ENCODE peak calls at places on chromosome 11, in six cellular contexts. One of them, this sample, is unnamed.

GRCh38 chr11:16785520-16786128 is 47.2 kb downstream of the C11orf58 start:
- DNase-seq in GM13976: peak; percentile 84
- DNase-seq in effector CD4-positive, alpha-beta T cell: peak; percentile 36
- DNase-seq in PC-9: peak; percentile 49
- DNase-seq in NCI-H1930: peak; percentile 12
- DNase-seq in stimulated activated CD4-positive, alpha-beta T cell treated with anti-CD3 and anti-CD28 coated beads, Interleukin-2, amount 100 ng/mL, for 48 hours: peak; percentile 58
- DNase-seq in this sample: peak; percentile 55

GRCh38 chr11:74520316-74520715 is 26.8 kb upstream of the LIPT2 start:
- DNase-seq in NCI-H1930: no peak
- DNase-seq in PC-9: no peak
- DNase-seq in effector CD4-positive, alpha-beta T cell: no peak
- DNase-seq in stimulated activated CD4-positive, alpha-beta T cell treated with anti-CD3 and anti-CD28 coated beads, Interleukin-2, amount 100 ng/mL, for 48 hours: no peak
- DNase-seq in GM13976: no peak
- DNase-seq in this sample: no peak

GRCh38 chr11:61893981-61894380 is 2.6 kb upstream of the FADS3 start:
- DNase-seq in GM13976: no peak
- DNase-seq in NCI-H1930: no peak
- DNase-seq in stimulated activated CD4-positive, alpha-beta T cell treated with anti-CD3 and anti-CD28 coated beads, Interleukin-2, amount 100 ng/mL, for 48 hours: no peak
- DNase-seq in effector CD4-positive, alpha-beta T cell: no peak
- DNase-seq in PC-9: no peak
- DNase-seq in this sample: no peak

GRCh38 chr11:104665631-104666030 is 232.6 kb downstream of the CASP12 start:
- DNase-seq in NCI-H1930: no peak
- DNase-seq in PC-9: no peak
- DNase-seq in GM13976: no peak
- DNase-seq in stimulated activated CD4-positive, alpha-beta T cell treated with anti-CD3 and anti-CD28 coated beads, Interleukin-2, amount 100 ng/mL, for 48 hours: no peak
- DNase-seq in effector CD4-positive, alpha-beta T cell: no peak
- DNase-seq in this sample: no peak

GRCh38 chr11:116986521-116987105 is 111.6 kb downstream of the SIK3 start:
- DNase-seq in stimulated activated CD4-positive, alpha-beta T cell treated with anti-CD3 and anti-CD28 coated beads, Interleukin-2, amount 100 ng/mL, for 48 hours: no peak
- DNase-seq in effector CD4-positive, alpha-beta T cell: no peak
- DNase-seq in PC-9: peak; percentile 98
- DNase-seq in GM13976: no peak
- DNase-seq in NCI-H1930: no peak
- DNase-seq in this sample: no peak

GRCh38 chr11:107695446-107695845 is 16.4 kb downstream of the SLN start:
- DNase-seq in PC-9: no peak
- DNase-seq in stimulated activated CD4-positive, alpha-beta T cell treated with anti-CD3 and anti-CD28 coated beads, Interleukin-2, amount 100 ng/mL, for 48 hours: no peak
- DNase-seq in NCI-H1930: no peak
- DNase-seq in GM13976: no peak
- DNase-seq in effector CD4-positive, alpha-beta T cell: no peak
- DNase-seq in this sample: no peak

GRCh38 chr11:103035656-103036434 is 56.1 kb downstream of the DCUN1D5 start:
- DNase-seq in GM13976: peak; percentile 59
- DNase-seq in PC-9: peak; percentile 78
- DNase-seq in NCI-H1930: peak; percentile 22
- DNase-seq in effector CD4-positive, alpha-beta T cell: peak; percentile 30
- DNase-seq in stimulated activated CD4-positive, alpha-beta T cell treated with anti-CD3 and anti-CD28 coated beads, Interleukin-2, amount 100 ng/mL, for 48 hours: peak; percentile 44
- DNase-seq in this sample: peak; percentile 52

GRCh38 chr11:77821349-77821851 is 456 bp downstream of the AAMDC start:
- DNase-seq in GM13976: peak; percentile 42
- DNase-seq in NCI-H1930: no peak
- DNase-seq in PC-9: no peak
- DNase-seq in stimulated activated CD4-positive, alpha-beta T cell treated with anti-CD3 and anti-CD28 coated beads, Interleukin-2, amount 100 ng/mL, for 48 hours: peak; percentile 7
- DNase-seq in effector CD4-positive, alpha-beta T cell: peak; percentile 3
- DNase-seq in this sample: no peak

GRCh38 chr11:64409707-64410395 is 50.9 kb downstream of the RPS6KA4 start:
- DNase-seq in GM13976: no peak
- DNase-seq in stimulated activated CD4-positive, alpha-beta T cell treated with anti-CD3 and anti-CD28 coated beads, Interleukin-2, amount 100 ng/mL, for 48 hours: no peak
- DNase-seq in NCI-H1930: no peak
- DNase-seq in PC-9: no peak
- DNase-seq in effector CD4-positive, alpha-beta T cell: no peak
- DNase-seq in this sample: no peak

GRCh38 chr11:133526790-133527189 is 5.5 kb downstream of the OPCML start:
- DNase-seq in stimulated activated CD4-positive, alpha-beta T cell treated with anti-CD3 and anti-CD28 coated beads, Interleukin-2, amount 100 ng/mL, for 48 hours: no peak
- DNase-seq in PC-9: no peak
- DNase-seq in effector CD4-positive, alpha-beta T cell: no peak
- DNase-seq in NCI-H1930: no peak
- DNase-seq in GM13976: no peak
- DNase-seq in this sample: no peak

GRCh38 chr11:12121504-12121903 is 11.1 kb downstream of the MICAL2 start:
- DNase-seq in PC-9: no peak
- DNase-seq in NCI-H1930: no peak
- DNase-seq in effector CD4-positive, alpha-beta T cell: no peak
- DNase-seq in stimulated activated CD4-positive, alpha-beta T cell treated with anti-CD3 and anti-CD28 coated beads, Interleukin-2, amount 100 ng/mL, for 48 hours: no peak
- DNase-seq in GM13976: no peak
- DNase-seq in this sample: no peak

GRCh38 chr11:75148436-75148983 is 2.4 kb upstream of the SLCO2B1 start:
- DNase-seq in effector CD4-positive, alpha-beta T cell: no peak
- DNase-seq in PC-9: no peak
- DNase-seq in GM13976: no peak
- DNase-seq in NCI-H1930: no peak
- DNase-seq in stimulated activated CD4-positive, alpha-beta T cell treated with anti-CD3 and anti-CD28 coated beads, Interleukin-2, amount 100 ng/mL, for 48 hours: no peak
- DNase-seq in this sample: no peak

GRCh38 chr11:36352919-36353318 is 56.8 kb downstream of the PRR5L start:
- DNase-seq in PC-9: no peak
- DNase-seq in stimulated activated CD4-positive, alpha-beta T cell treated with anti-CD3 and anti-CD28 coated beads, Interleukin-2, amount 100 ng/mL, for 48 hours: no peak
- DNase-seq in NCI-H1930: no peak
- DNase-seq in GM13976: no peak
- DNase-seq in effector CD4-positive, alpha-beta T cell: peak; percentile 60
- DNase-seq in this sample: no peak

GRCh38 chr11:134267466-134267865 is 8.7 kb upstream of the GLB1L3 start:
- DNase-seq in stimulated activated CD4-positive, alpha-beta T cell treated with anti-CD3 and anti-CD28 coated beads, Interleukin-2, amount 100 ng/mL, for 48 hours: no peak
- DNase-seq in GM13976: no peak
- DNase-seq in effector CD4-positive, alpha-beta T cell: no peak
- DNase-seq in PC-9: no peak
- DNase-seq in NCI-H1930: no peak
- DNase-seq in this sample: no peak

GRCh38 chr11:46348986-46349401 is 1.7 kb downstream of the DGKZ start:
- DNase-seq in stimulated activated CD4-positive, alpha-beta T cell treated with anti-CD3 and anti-CD28 coated beads, Interleukin-2, amount 100 ng/mL, for 48 hours: no peak
- DNase-seq in effector CD4-positive, alpha-beta T cell: peak; percentile 36
- DNase-seq in NCI-H1930: no peak
- DNase-seq in PC-9: no peak
- DNase-seq in GM13976: no peak
- DNase-seq in this sample: no peak

GRCh38 chr11:113168804-113169342 is 145.5 kb upstream of the TTC12 start:
- DNase-seq in effector CD4-positive, alpha-beta T cell: no peak
- DNase-seq in stimulated activated CD4-positive, alpha-beta T cell treated with anti-CD3 and anti-CD28 coated beads, Interleukin-2, amount 100 ng/mL, for 48 hours: no peak
- DNase-seq in NCI-H1930: peak; percentile 67
- DNase-seq in PC-9: no peak
- DNase-seq in GM13976: no peak
- DNase-seq in this sample: no peak

GRCh38 chr11:58770627-58771457 is 39.1 kb upstream of the GLYAT start:
- DNase-seq in PC-9: peak; percentile 89
- DNase-seq in GM13976: no peak
- DNase-seq in NCI-H1930: no peak
- DNase-seq in stimulated activated CD4-positive, alpha-beta T cell treated with anti-CD3 and anti-CD28 coated beads, Interleukin-2, amount 100 ng/mL, for 48 hours: peak; percentile 5
- DNase-seq in effector CD4-positive, alpha-beta T cell: no peak
- DNase-seq in this sample: no peak

GRCh38 chr11:93494341-93494740 is 48.9 kb downstream of the SMCO4 start:
- DNase-seq in NCI-H1930: no peak
- DNase-seq in GM13976: no peak
- DNase-seq in effector CD4-positive, alpha-beta T cell: no peak
- DNase-seq in stimulated activated CD4-positive, alpha-beta T cell treated with anti-CD3 and anti-CD28 coated beads, Interleukin-2, amount 100 ng/mL, for 48 hours: no peak
- DNase-seq in PC-9: no peak
- DNase-seq in this sample: no peak

GRCh38 chr11:73314121-73314948 is 6.3 kb downstream of the ARHGEF17 start:
- DNase-seq in effector CD4-positive, alpha-beta T cell: no peak
- DNase-seq in PC-9: no peak
- DNase-seq in NCI-H1930: no peak
- DNase-seq in stimulated activated CD4-positive, alpha-beta T cell treated with anti-CD3 and anti-CD28 coated beads, Interleukin-2, amount 100 ng/mL, for 48 hours: no peak
- DNase-seq in GM13976: peak; percentile 71
- DNase-seq in this sample: no peak

GRCh38 chr11:12280838-12281565 is 96.4 kb upstream of the PARVA start:
- DNase-seq in effector CD4-positive, alpha-beta T cell: no peak
- DNase-seq in GM13976: peak; percentile 20
- DNase-seq in NCI-H1930: no peak
- DNase-seq in PC-9: no peak
- DNase-seq in stimulated activated CD4-positive, alpha-beta T cell treated with anti-CD3 and anti-CD28 coated beads, Interleukin-2, amount 100 ng/mL, for 48 hours: no peak
- DNase-seq in this sample: no peak

GRCh38 chr11:99509863-99510262 is 489.1 kb downstream of the CNTN5 start:
- DNase-seq in effector CD4-positive, alpha-beta T cell: no peak
- DNase-seq in PC-9: no peak
- DNase-seq in NCI-H1930: no peak
- DNase-seq in stimulated activated CD4-positive, alpha-beta T cell treated with anti-CD3 and anti-CD28 coated beads, Interleukin-2, amount 100 ng/mL, for 48 hours: no peak
- DNase-seq in GM13976: no peak
- DNase-seq in this sample: no peak

GRCh38 chr11:132874638-132875037 is 657.7 kb downstream of the OPCML start:
- DNase-seq in NCI-H1930: no peak
- DNase-seq in PC-9: no peak
- DNase-seq in GM13976: no peak
- DNase-seq in stimulated activated CD4-positive, alpha-beta T cell treated with anti-CD3 and anti-CD28 coated beads, Interleukin-2, amount 100 ng/mL, for 48 hours: no peak
- DNase-seq in effector CD4-positive, alpha-beta T cell: no peak
- DNase-seq in this sample: no peak

GRCh38 chr11:103862827-103863213 is 173.6 kb upstream of the DDI1 start:
- DNase-seq in stimulated activated CD4-positive, alpha-beta T cell treated with anti-CD3 and anti-CD28 coated beads, Interleukin-2, amount 100 ng/mL, for 48 hours: no peak
- DNase-seq in GM13976: no peak
- DNase-seq in effector CD4-positive, alpha-beta T cell: no peak
- DNase-seq in NCI-H1930: no peak
- DNase-seq in PC-9: no peak
- DNase-seq in this sample: peak; percentile 7

GRCh38 chr11:115391598-115391997 is 112.6 kb downstream of the CADM1 start:
- DNase-seq in stimulated activated CD4-positive, alpha-beta T cell treated with anti-CD3 and anti-CD28 coated beads, Interleukin-2, amount 100 ng/mL, for 48 hours: no peak
- DNase-seq in NCI-H1930: no peak
- DNase-seq in GM13976: no peak
- DNase-seq in PC-9: no peak
- DNase-seq in effector CD4-positive, alpha-beta T cell: no peak
- DNase-seq in this sample: no peak

GRCh38 chr11:3617990-3618389 is 23.8 kb downstream of the ART5 start:
- DNase-seq in NCI-H1930: no peak
- DNase-seq in stimulated activated CD4-positive, alpha-beta T cell treated with anti-CD3 and anti-CD28 coated beads, Interleukin-2, amount 100 ng/mL, for 48 hours: no peak
- DNase-seq in effector CD4-positive, alpha-beta T cell: no peak
- DNase-seq in GM13976: no peak
- DNase-seq in PC-9: no peak
- DNase-seq in this sample: no peak

GRCh38 chr11:6606471-6607189 is 3.1 kb downstream of the ILK start:
- DNase-seq in NCI-H1930: no peak
- DNase-seq in effector CD4-positive, alpha-beta T cell: peak; percentile 26
- DNase-seq in GM13976: peak; percentile 84
- DNase-seq in PC-9: peak; percentile 69
- DNase-seq in stimulated activated CD4-positive, alpha-beta T cell treated with anti-CD3 and anti-CD28 coated beads, Interleukin-2, amount 100 ng/mL, for 48 hours: peak; percentile 55
- DNase-seq in this sample: peak; percentile 87

GRCh38 chr11:105838668-105839403 is 183.2 kb downstream of the MSANTD4 start:
- DNase-seq in effector CD4-positive, alpha-beta T cell: no peak
- DNase-seq in GM13976: no peak
- DNase-seq in NCI-H1930: no peak
- DNase-seq in stimulated activated CD4-positive, alpha-beta T cell treated with anti-CD3 and anti-CD28 coated beads, Interleukin-2, amount 100 ng/mL, for 48 hours: no peak
- DNase-seq in PC-9: peak; percentile 72
- DNase-seq in this sample: no peak

GRCh38 chr11:17739945-17740338 is 5.4 kb downstream of the KCNC1 start:
- DNase-seq in stimulated activated CD4-positive, alpha-beta T cell treated with anti-CD3 and anti-CD28 coated beads, Interleukin-2, amount 100 ng/mL, for 48 hours: no peak
- DNase-seq in GM13976: no peak
- DNase-seq in PC-9: no peak
- DNase-seq in NCI-H1930: no peak
- DNase-seq in effector CD4-positive, alpha-beta T cell: no peak
- DNase-seq in this sample: no peak

GRCh38 chr11:128251140-128251539 is 336.2 kb downstream of the ETS1 start:
- DNase-seq in stimulated activated CD4-positive, alpha-beta T cell treated with anti-CD3 and anti-CD28 coated beads, Interleukin-2, amount 100 ng/mL, for 48 hours: no peak
- DNase-seq in effector CD4-positive, alpha-beta T cell: no peak
- DNase-seq in GM13976: no peak
- DNase-seq in PC-9: no peak
- DNase-seq in NCI-H1930: no peak
- DNase-seq in this sample: no peak

GRCh38 chr11:106765849-106766248 is 252.4 kb downstream of the GUCY1A2 start:
- DNase-seq in effector CD4-positive, alpha-beta T cell: no peak
- DNase-seq in NCI-H1930: no peak
- DNase-seq in GM13976: no peak
- DNase-seq in PC-9: peak; percentile 41
- DNase-seq in stimulated activated CD4-positive, alpha-beta T cell treated with anti-CD3 and anti-CD28 coated beads, Interleukin-2, amount 100 ng/mL, for 48 hours: no peak
- DNase-seq in this sample: no peak

GRCh38 chr11:132496341-132496740 is 1036.0 kb downstream of the OPCML start:
- DNase-seq in NCI-H1930: no peak
- DNase-seq in PC-9: no peak
- DNase-seq in stimulated activated CD4-positive, alpha-beta T cell treated with anti-CD3 and anti-CD28 coated beads, Interleukin-2, amount 100 ng/mL, for 48 hours: no peak
- DNase-seq in effector CD4-positive, alpha-beta T cell: no peak
- DNase-seq in GM13976: no peak
- DNase-seq in this sample: no peak

GRCh38 chr11:108115495-108116140 is 5.7 kb upstream of the ACAT1 start:
- DNase-seq in GM13976: no peak
- DNase-seq in NCI-H1930: no peak
- DNase-seq in stimulated activated CD4-positive, alpha-beta T cell treated with anti-CD3 and anti-CD28 coated beads, Interleukin-2, amount 100 ng/mL, for 48 hours: no peak
- DNase-seq in PC-9: peak; percentile 49
- DNase-seq in effector CD4-positive, alpha-beta T cell: no peak
- DNase-seq in this sample: no peak

This sample was measured in iPS DF 6.9.